ENCODE peak calls at places on chromosome 10, in four cellular contexts. B, A, H and L are unnamed samples.

GRCh38 chr10:29517352-29517923 is 117.3 kb downstream of the SVIL start:
- DNase-seq in B (peak), A (no peak), H (peak), L (no peak)

GRCh38 chr10:71314028-71314693 is 4.9 kb upstream of the SLC29A3 start:
- DNase-seq in B (peak), A (no peak), H (peak), L (no peak)

GRCh38 chr10:29559996-29560395 is 74.8 kb downstream of the SVIL start:
- DNase-seq in B (no peak), A (no peak), H (no peak), L (no peak)

GRCh38 chr10:1257226-1257625 is 201.0 kb downstream of the WDR37 start:
- DNase-seq in B (no peak), A (no peak), H (no peak), L (no peak)

GRCh38 chr10:133307776-133308430 is 769 bp downstream of the TUBGCP2 start:
- DNase-seq in B (peak), A (no peak), H (peak), L (peak)

GRCh38 chr10:71068811-71069411 is 143.5 kb upstream of the UNC5B start:
- DNase-seq in B (no peak), A (no peak), H (peak), L (no peak)

GRCh38 chr10:15244635-15245197 is 76.2 kb upstream of the NMT2 start:
- DNase-seq in B (no peak), A (no peak), H (no peak), L (no peak)

GRCh38 chr10:97534746-97535367 is 36.1 kb downstream of the UBTD1 start:
- DNase-seq in B (peak), A (no peak), H (peak), L (no peak)

GRCh38 chr10:125023269-125023668 is 81.3 kb downstream of the ZRANB1 start:
- DNase-seq in B (no peak), A (no peak), H (no peak), L (peak)

GRCh38 chr10:112950714-112951348 is 784 bp downstream of the TCF7L2 start:
- DNase-seq in B (peak), A (no peak), H (peak), L (no peak)

GRCh38 chr10:127243490-127244272 is 47.3 kb upstream of the INSYN2A start:
- DNase-seq in B (peak), A (no peak), H (peak), L (no peak)

GRCh38 chr10:60430017-60430416 is 40.3 kb upstream of the ANK3 start:
- DNase-seq in B (no peak), A (no peak), H (no peak), L (no peak)

GRCh38 chr10:80333985-80334384 is 22.6 kb downstream of the DYDC1 start:
- DNase-seq in B (no peak), A (no peak), H (no peak), L (no peak)

GRCh38 chr10:96830511-96831199 is 1.4 kb upstream of the LCOR start:
- DNase-seq in B (peak), A (no peak), H (peak), L (peak)

GRCh38 chr10:4262870-4263269 is 477.9 kb upstream of the KLF6 start:
- DNase-seq in B (no peak), A (no peak), H (no peak), L (no peak)

GRCh38 chr10:99396471-99396870 is 34.0 kb downstream of the GOT1 start:
- DNase-seq in B (no peak), A (no peak), H (no peak), L (no peak)

GRCh38 chr10:32142646-32143045 is 86.4 kb upstream of the KIF5B start:
- DNase-seq in B (no peak), A (no peak), H (no peak), L (no peak)

GRCh38 chr10:78170026-78170475 is 136.4 kb downstream of the RPS24 start:
- DNase-seq in B (no peak), A (no peak), H (no peak), L (no peak)

GRCh38 chr10:75679546-75679945 is 248.1 kb downstream of the LRMDA start:
- DNase-seq in B (no peak), A (no peak), H (no peak), L (no peak)

GRCh38 chr10:74153123-74153522 is 2.1 kb downstream of the ADK start:
- DNase-seq in B (no peak), A (no peak), H (peak), L (no peak)

GRCh38 chr10:121796342-121796741 is 131.5 kb downstream of the ATE1 start:
- DNase-seq in B (no peak), A (no peak), H (no peak), L (no peak)

GRCh38 chr10:103226011-103226410 is 19.7 kb upstream of the RPEL1 start:
- DNase-seq in B (no peak), A (no peak), H (no peak), L (no peak)

GRCh38 chr10:23191764-23192395 is at the start of gene PTF1A:
- DNase-seq in B (no peak), A (no peak), H (no peak), L (no peak)

GRCh38 chr10:21197838-21198237 is 300.7 kb upstream of the NEBL start:
- DNase-seq in B (no peak), A (no peak), H (no peak), L (no peak)

GRCh38 chr10:125708971-125709503 is 10.5 kb upstream of the EDRF1 start:
- DNase-seq in B (no peak), A (no peak), H (no peak), L (no peak)

GRCh38 chr10:131354380-131354779 is 42.9 kb upstream of the TCERG1L start:
- DNase-seq in B (peak), A (peak), H (peak), L (no peak)